ENCODE peak calls at places on chromosomes 1 and 21, in nine cellular contexts. One of them, this sample, is unnamed.
A peak's percentile ranks its signal among the peaks of the same experiment; 100 is the strongest.

GRCh38 chr1:37509181-37509580 is 5.4 kb downstream of the MEAF6 start:
- DNase-seq in uterus: no peak
- DNase-seq in IMR-90: peak; percentile 51
- DNase-seq in pancreas: no peak
- DNase-seq in hepatocyte: no peak
- DNase-seq in adipocyte: no peak
- DNase-seq in GM23248: peak; percentile 56
- DNase-seq in CD4-positive, alpha-beta memory T cell: no peak
- DNase-seq in left lung: no peak
- DNase-seq in this sample: no peak

GRCh38 chr1:30527511-30528140 is 195.8 kb downstream of the MATN1 start:
- DNase-seq in CD4-positive, alpha-beta memory T cell: no peak
- DNase-seq in uterus: peak; percentile 7
- DNase-seq in GM23248: peak; percentile 24
- DNase-seq in pancreas: no peak
- DNase-seq in hepatocyte: no peak
- DNase-seq in adipocyte: no peak
- DNase-seq in left lung: no peak
- DNase-seq in IMR-90: no peak
- DNase-seq in this sample: no peak

GRCh38 chr21:42289926-42290325 is 25.3 kb downstream of the TFF3 start:
- DNase-seq in left lung: peak; percentile 83
- DNase-seq in adipocyte: no peak
- DNase-seq in GM23248: no peak
- DNase-seq in CD4-positive, alpha-beta memory T cell: no peak
- DNase-seq in pancreas: no peak
- DNase-seq in uterus: no peak
- DNase-seq in hepatocyte: no peak
- DNase-seq in IMR-90: no peak
- DNase-seq in this sample: no peak

GRCh38 chr1:169933999-169934725 is 40.5 kb upstream of the SCYL3 start:
- DNase-seq in uterus: no peak
- DNase-seq in pancreas: no peak
- DNase-seq in GM23248: no peak
- DNase-seq in CD4-positive, alpha-beta memory T cell: no peak
- DNase-seq in adipocyte: peak; percentile 65
- DNase-seq in hepatocyte: no peak
- DNase-seq in IMR-90: no peak
- DNase-seq in left lung: no peak
- DNase-seq in this sample: no peak

GRCh38 chr1:119141020-119141424 is 569 bp upstream of the WARS2 start:
- DNase-seq in hepatocyte: peak; percentile 8
- DNase-seq in adipocyte: peak; percentile 15
- DNase-seq in CD4-positive, alpha-beta memory T cell: peak; percentile 41
- DNase-seq in pancreas: peak; percentile 22
- DNase-seq in GM23248: peak; percentile 42
- DNase-seq in IMR-90: no peak
- DNase-seq in uterus: peak; percentile 28
- DNase-seq in left lung: no peak
- DNase-seq in this sample: peak; percentile 32

GRCh38 chr1:145885738-145886287 is at the start of gene ANKRD35:
- DNase-seq in left lung: peak; percentile 89
- DNase-seq in GM23248: peak; percentile 86
- DNase-seq in uterus: peak; percentile 79
- DNase-seq in pancreas: peak; percentile 82
- DNase-seq in CD4-positive, alpha-beta memory T cell: peak; percentile 91
- DNase-seq in adipocyte: peak; percentile 88
- DNase-seq in IMR-90: peak; percentile 34
- DNase-seq in hepatocyte: peak; percentile 90
- DNase-seq in this sample: peak; percentile 80

GRCh38 chr1:202954057-202954745 is 3.9 kb downstream of the ADIPOR1 start:
- DNase-seq in left lung: no peak
- DNase-seq in GM23248: no peak
- DNase-seq in hepatocyte: no peak
- DNase-seq in adipocyte: no peak
- DNase-seq in IMR-90: no peak
- DNase-seq in pancreas: no peak
- DNase-seq in CD4-positive, alpha-beta memory T cell: no peak
- DNase-seq in uterus: no peak
- DNase-seq in this sample: no peak

GRCh38 chr1:1630965-1631792 is 794 bp upstream of the MMP23B start:
- DNase-seq in CD4-positive, alpha-beta memory T cell: no peak
- DNase-seq in IMR-90: no peak
- DNase-seq in GM23248: peak; percentile 60
- DNase-seq in hepatocyte: peak; percentile 65
- DNase-seq in pancreas: peak; percentile 52
- DNase-seq in adipocyte: no peak
- DNase-seq in left lung: peak; percentile 69
- DNase-seq in uterus: peak; percentile 85
- DNase-seq in this sample: no peak

GRCh38 chr21:32256873-32257620 is 21.8 kb downstream of the MIS18A start:
- DNase-seq in hepatocyte: peak; percentile 88
- DNase-seq in IMR-90: peak; percentile 91
- DNase-seq in GM23248: peak; percentile 95
- DNase-seq in pancreas: peak; percentile 85
- DNase-seq in uterus: peak; percentile 83
- DNase-seq in CD4-positive, alpha-beta memory T cell: no peak
- DNase-seq in adipocyte: peak; percentile 93
- DNase-seq in left lung: peak; percentile 65
- DNase-seq in this sample: no peak

GRCh38 chr1:235336903-235337302 is 8.5 kb downstream of the GGPS1 start:
- DNase-seq in adipocyte: no peak
- DNase-seq in IMR-90: peak; percentile 39
- DNase-seq in uterus: no peak
- DNase-seq in hepatocyte: no peak
- DNase-seq in left lung: no peak
- DNase-seq in CD4-positive, alpha-beta memory T cell: peak; percentile 56
- DNase-seq in GM23248: no peak
- DNase-seq in pancreas: no peak
- DNase-seq in this sample: no peak

GRCh38 chr1:215583185-215583692 is 16.1 kb downstream of the KCTD3 start:
- DNase-seq in pancreas: no peak
- DNase-seq in uterus: no peak
- DNase-seq in adipocyte: no peak
- DNase-seq in CD4-positive, alpha-beta memory T cell: no peak
- DNase-seq in hepatocyte: peak; percentile 17
- DNase-seq in left lung: no peak
- DNase-seq in IMR-90: no peak
- DNase-seq in GM23248: no peak
- DNase-seq in this sample: no peak

GRCh38 chr1:242535986-242536385 is 11.5 kb upstream of the PLD5 start:
- DNase-seq in IMR-90: no peak
- DNase-seq in pancreas: no peak
- DNase-seq in CD4-positive, alpha-beta memory T cell: no peak
- DNase-seq in GM23248: no peak
- DNase-seq in adipocyte: no peak
- DNase-seq in uterus: no peak
- DNase-seq in left lung: no peak
- DNase-seq in hepatocyte: no peak
- DNase-seq in this sample: no peak

GRCh38 chr1:12344611-12345299 is 114.9 kb downstream of the VPS13D start:
- DNase-seq in adipocyte: no peak
- DNase-seq in CD4-positive, alpha-beta memory T cell: peak; percentile 51
- DNase-seq in pancreas: no peak
- DNase-seq in GM23248: no peak
- DNase-seq in IMR-90: no peak
- DNase-seq in left lung: peak; percentile 43
- DNase-seq in uterus: no peak
- DNase-seq in hepatocyte: no peak
- DNase-seq in this sample: no peak

GRCh38 chr1:232227171-232227740 is 402.7 kb downstream of the SIPA1L2 start:
- DNase-seq in uterus: no peak
- DNase-seq in CD4-positive, alpha-beta memory T cell: no peak
- DNase-seq in left lung: no peak
- DNase-seq in pancreas: no peak
- DNase-seq in hepatocyte: no peak
- DNase-seq in GM23248: no peak
- DNase-seq in IMR-90: no peak
- DNase-seq in adipocyte: no peak
- DNase-seq in this sample: no peak
- H3K9me3 ChIP-seq in uterus: no peaks in the 10 kb centered on the region
- H3K9me3 ChIP-seq in CD4-positive, alpha-beta memory T cell: no peaks in the 10 kb centered on the region
- H3K9me3 ChIP-seq in left lung: no peaks in the 10 kb centered on the region
- H3K9me3 ChIP-seq in pancreas: no peaks in the 10 kb centered on the region
- H3K9me3 ChIP-seq in hepatocyte: no peaks in the 10 kb centered on the region
- H3K9me3 ChIP-seq in GM23248: no peaks in the 10 kb centered on the region
- H3K9me3 ChIP-seq in IMR-90: no peaks in the 10 kb centered on the region
- H3K9me3 ChIP-seq in adipocyte: no peaks in the 10 kb centered on the region
- H3K9me3 ChIP-seq in this sample: no peaks in the 10 kb centered on the region

GRCh38 chr1:248736992-248737391 is 18.6 kb downstream of the LYPD8 start:
- DNase-seq in IMR-90: no peak
- DNase-seq in adipocyte: no peak
- DNase-seq in pancreas: no peak
- DNase-seq in uterus: no peak
- DNase-seq in hepatocyte: no peak
- DNase-seq in left lung: no peak
- DNase-seq in CD4-positive, alpha-beta memory T cell: no peak
- DNase-seq in GM23248: no peak
- DNase-seq in this sample: no peak

GRCh38 chr1:248739580-248740205 is 15.9 kb downstream of the LYPD8 start:
- DNase-seq in CD4-positive, alpha-beta memory T cell: no peak
- DNase-seq in uterus: no peak
- DNase-seq in adipocyte: no peak
- DNase-seq in IMR-90: no peak
- DNase-seq in pancreas: no peak
- DNase-seq in left lung: no peak
- DNase-seq in GM23248: no peak
- DNase-seq in hepatocyte: no peak
- DNase-seq in this sample: no peak

GRCh38 chr1:248737457-248737856 is 18.1 kb downstream of the LYPD8 start:
- DNase-seq in CD4-positive, alpha-beta memory T cell: no peak
- DNase-seq in hepatocyte: no peak
- DNase-seq in left lung: no peak
- DNase-seq in IMR-90: no peak
- DNase-seq in adipocyte: no peak
- DNase-seq in GM23248: no peak
- DNase-seq in pancreas: no peak
- DNase-seq in uterus: no peak
- DNase-seq in this sample: no peak

DNA sequence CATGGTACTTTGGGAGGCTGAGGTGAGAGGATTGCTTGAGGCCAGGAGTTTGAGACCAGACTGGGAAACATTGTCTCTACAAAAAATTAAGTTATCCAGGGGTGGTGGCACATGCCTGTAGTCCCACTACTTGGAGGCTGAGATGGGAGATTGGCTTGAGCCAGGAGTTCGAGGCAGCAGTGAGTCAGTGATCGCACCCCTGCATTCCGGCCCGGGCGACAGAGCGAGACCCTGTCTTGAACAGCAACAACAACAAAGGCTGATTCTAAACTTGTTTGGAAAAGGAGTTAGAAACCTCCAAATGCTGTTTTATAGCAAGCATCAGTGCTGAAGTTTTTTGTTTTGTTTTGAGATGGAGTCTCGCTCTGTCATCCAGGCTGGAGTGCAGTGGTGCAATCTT is 14.7 kb downstream of the LYPD8 start:
- DNase-seq in pancreas: no peak
- DNase-seq in left lung: no peak
- DNase-seq in CD4-positive, alpha-beta memory T cell: no peak
- DNase-seq in uterus: no peak
- DNase-seq in GM23248: no peak
- DNase-seq in adipocyte: no peak
- DNase-seq in hepatocyte: no peak
- DNase-seq in IMR-90: no peak
- DNase-seq in this sample: no peak
- H3K9me3 ChIP-seq in pancreas: no peaks in the 10 kb centered on the region
- H3K9me3 ChIP-seq in left lung: no peaks in the 10 kb centered on the region
- H3K9me3 ChIP-seq in CD4-positive, alpha-beta memory T cell: no peaks in the 10 kb centered on the region
- H3K9me3 ChIP-seq in uterus: no peaks in the 10 kb centered on the region
- H3K9me3 ChIP-seq in GM23248: no peaks in the 10 kb centered on the region
- H3K9me3 ChIP-seq in adipocyte: no peaks in the 10 kb centered on the region
- H3K9me3 ChIP-seq in hepatocyte: no peaks in the 10 kb centered on the region
- H3K9me3 ChIP-seq in IMR-90: peaks cover 25% of the 10 kb centered on the region
- H3K9me3 ChIP-seq in this sample: no peaks in the 10 kb centered on the region

GRCh38 chr1:2920421-2921015 is 100.7 kb upstream of the ACTRT2 start:
- DNase-seq in adipocyte: no peak
- DNase-seq in CD4-positive, alpha-beta memory T cell: no peak
- DNase-seq in IMR-90: no peak
- DNase-seq in pancreas: no peak
- DNase-seq in left lung: no peak
- DNase-seq in hepatocyte: no peak
- DNase-seq in GM23248: no peak
- DNase-seq in uterus: no peak
- DNase-seq in this sample: no peak

GRCh38 chr1:2918441-2918840 is 102.8 kb upstream of the ACTRT2 start:
- DNase-seq in CD4-positive, alpha-beta memory T cell: no peak
- DNase-seq in uterus: no peak
- DNase-seq in left lung: no peak
- DNase-seq in hepatocyte: no peak
- DNase-seq in GM23248: no peak
- DNase-seq in pancreas: no peak
- DNase-seq in IMR-90: no peak
- DNase-seq in adipocyte: no peak
- DNase-seq in this sample: no peak

GRCh38 chr1:2917284-2917683 is 104.0 kb upstream of the ACTRT2 start:
- DNase-seq in IMR-90: no peak
- DNase-seq in hepatocyte: no peak
- DNase-seq in adipocyte: no peak
- DNase-seq in left lung: no peak
- DNase-seq in uterus: no peak
- DNase-seq in CD4-positive, alpha-beta memory T cell: no peak
- DNase-seq in pancreas: no peak
- DNase-seq in GM23248: no peak
- DNase-seq in this sample: no peak

GRCh38 chr1:2921970-2922686 is 99.1 kb upstream of the ACTRT2 start:
- DNase-seq in hepatocyte: no peak
- DNase-seq in CD4-positive, alpha-beta memory T cell: no peak
- DNase-seq in adipocyte: no peak
- DNase-seq in uterus: no peak
- DNase-seq in GM23248: peak; percentile 1
- DNase-seq in pancreas: no peak
- DNase-seq in IMR-90: no peak
- DNase-seq in left lung: no peak
- DNase-seq in this sample: no peak

GRCh38 chr1:2919826-2920225 is 101.4 kb upstream of the ACTRT2 start:
- DNase-seq in left lung: no peak
- DNase-seq in GM23248: no peak
- DNase-seq in uterus: no peak
- DNase-seq in hepatocyte: no peak
- DNase-seq in adipocyte: no peak
- DNase-seq in CD4-positive, alpha-beta memory T cell: no peak
- DNase-seq in IMR-90: no peak
- DNase-seq in pancreas: no peak
- DNase-seq in this sample: no peak
- H3K9me3 ChIP-seq in left lung: no peaks in the 10 kb centered on the region
- H3K9me3 ChIP-seq in GM23248: no peaks in the 10 kb centered on the region
- H3K9me3 ChIP-seq in uterus: no peaks in the 10 kb centered on the region
- H3K9me3 ChIP-seq in hepatocyte: no peaks in the 10 kb centered on the region
- H3K9me3 ChIP-seq in adipocyte: no peaks in the 10 kb centered on the region
- H3K9me3 ChIP-seq in CD4-positive, alpha-beta memory T cell: no peaks in the 10 kb centered on the region
- H3K9me3 ChIP-seq in IMR-90: peaks cover 71% of the 10 kb centered on the region
- H3K9me3 ChIP-seq in pancreas: no peaks in the 10 kb centered on the region
- H3K9me3 ChIP-seq in this sample: no peaks in the 10 kb centered on the region

DNA sequence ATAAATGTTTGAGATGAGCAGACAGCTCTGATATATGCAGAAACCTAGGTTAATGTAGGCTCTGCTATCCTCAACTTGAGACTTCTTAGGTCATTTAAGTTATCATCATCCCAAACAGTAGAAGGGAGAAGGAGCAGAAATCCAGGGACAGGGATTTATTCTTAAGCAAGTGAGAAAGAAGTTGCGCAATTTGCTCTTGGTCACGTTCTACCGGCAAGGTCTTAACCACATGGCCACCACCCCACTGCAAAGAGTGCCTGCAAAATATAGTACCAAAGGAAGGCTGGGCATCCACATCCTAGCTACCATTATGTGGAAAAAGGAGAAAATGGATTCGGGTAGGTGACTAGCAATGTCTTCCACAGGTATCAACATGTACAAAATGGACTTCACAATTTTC is 25.2 kb downstream of the CRNN start:
- DNase-seq in CD4-positive, alpha-beta memory T cell: no peak
- DNase-seq in pancreas: no peak
- DNase-seq in adipocyte: no peak
- DNase-seq in GM23248: no peak
- DNase-seq in left lung: no peak
- DNase-seq in IMR-90: no peak
- DNase-seq in uterus: no peak
- DNase-seq in hepatocyte: no peak
- DNase-seq in this sample: no peak
- H3K9me3 ChIP-seq in CD4-positive, alpha-beta memory T cell: no peaks in the 10 kb centered on the region
- H3K9me3 ChIP-seq in pancreas: no peaks in the 10 kb centered on the region
- H3K9me3 ChIP-seq in adipocyte: no peaks in the 10 kb centered on the region
- H3K9me3 ChIP-seq in GM23248: no peaks in the 10 kb centered on the region
- H3K9me3 ChIP-seq in left lung: no peaks in the 10 kb centered on the region
- H3K9me3 ChIP-seq in IMR-90: no peaks in the 10 kb centered on the region
- H3K9me3 ChIP-seq in uterus: no peaks in the 10 kb centered on the region
- H3K9me3 ChIP-seq in hepatocyte: peaks cover 4% of the 10 kb centered on the region
- H3K9me3 ChIP-seq in this sample: no peaks in the 10 kb centered on the region